ENCODE peak calls at places on chromosomes 3 and 15, in five cellular contexts. W, X, O, R and C are unnamed samples.

GRCh38 chr15:31328999-31329639 is 2.5 kb downstream of the KLF13 start:
- DNase-seq in R (peak; percentile 54), W (no peak), O (no peak), X (no peak), C (no peak)

GRCh38 chr15:79994651-79995050 is 23.7 kb upstream of the BCL2A1 start:
- DNase-seq in O (no peak), X (no peak), W (peak; percentile 25), R (no peak), C (no peak)

GRCh38 chr3:34016925-34017592 is 218.6 kb downstream of the PDCD6IP start:
- DNase-seq in R (peak; percentile 49), X (no peak), O (no peak), W (no peak), C (no peak)

GRCh38 chr3:51340311-51340829 is 44.7 kb upstream of the MANF start:
- DNase-seq in O (no peak), X (no peak), R (peak; percentile 86), W (peak; percentile 97), C (no peak)

GRCh38 chr15:99537344-99537743 is 28.4 kb upstream of the MEF2A start:
- DNase-seq in W (peak; percentile 62), R (no peak), X (no peak), O (no peak), C (no peak)

GRCh38 chr15:39165026-39165706 is 415.7 kb upstream of the THBS1 start:
- DNase-seq in R (no peak), W (peak; percentile 57), O (no peak), X (no peak), C (no peak)

GRCh38 chr3:171994646-171995441 is 44.5 kb upstream of the FNDC3B start:
- DNase-seq in O (no peak), W (peak; percentile 93), R (no peak), X (no peak), C (no peak)

GRCh38 chr15:28913171-28913765 is 27.5 kb downstream of the APBA2 start:
- DNase-seq in X (no peak), R (no peak), O (no peak), W (no peak), C (no peak)

GRCh38 chr3:148158210-148158609 is 539.5 kb upstream of the AGTR1 start:
- DNase-seq in R (peak; percentile 20), W (peak; percentile 89), X (no peak), O (no peak), C (no peak)

GRCh38 chr3:119380697-119381096 is 82.7 kb downstream of the TMEM39A start:
- DNase-seq in R (no peak), W (peak; percentile 8), O (no peak), X (no peak), C (no peak)

GRCh38 chr3:188197388-188197847 is 43.5 kb downstream of the LPP start:
- DNase-seq in R (peak; percentile 11), O (no peak), X (no peak), W (no peak), C (no peak)

GRCh38 chr3:60884005-60884404 is 367.2 kb downstream of the FHIT start:
- DNase-seq in X (no peak), R (no peak), O (no peak), W (no peak), C (no peak)

GRCh38 chr3:101780661-101781060 is 1.6 kb downstream of the NXPE3 start:
- DNase-seq in W (peak; percentile 84), R (peak; percentile 50), X (no peak), O (no peak), C (no peak)

GRCh38 chr3:38555149-38555840 is 59.2 kb downstream of the EXOG start:
- DNase-seq in X (no peak), R (no peak), O (no peak), W (no peak), C (no peak)

GRCh38 chr3:114294940-114295480 is 1.2 kb downstream of the TIGIT start:
- DNase-seq in W (no peak), R (no peak), X (no peak), O (no peak), C (no peak)

GRCh38 chr3:38717603-38718240 is 68.2 kb upstream of the SCN5A start:
- DNase-seq in X (no peak), O (no peak), R (no peak), W (no peak), C (no peak)

GRCh38 chr3:3699816-3700633 is 99.2 kb upstream of the LRRN1 start:
- DNase-seq in R (no peak), O (no peak), X (no peak), W (no peak), C (no peak)

GRCh38 chr15:35596261-35596660 is 50.3 kb upstream of the DPH6 start:
- DNase-seq in X (no peak), R (no peak), O (no peak), W (no peak), C (no peak)

GRCh38 chr3:129593230-129593594 is 13.3 kb downstream of the PLXND1 start:
- DNase-seq in X (no peak), O (no peak), W (no peak), R (no peak), C (no peak)
- TF ChIP-seq CTCF in X (no peak), O (no peak), W (peak; percentile 2), R (no peak), C (no peak)

DNA sequence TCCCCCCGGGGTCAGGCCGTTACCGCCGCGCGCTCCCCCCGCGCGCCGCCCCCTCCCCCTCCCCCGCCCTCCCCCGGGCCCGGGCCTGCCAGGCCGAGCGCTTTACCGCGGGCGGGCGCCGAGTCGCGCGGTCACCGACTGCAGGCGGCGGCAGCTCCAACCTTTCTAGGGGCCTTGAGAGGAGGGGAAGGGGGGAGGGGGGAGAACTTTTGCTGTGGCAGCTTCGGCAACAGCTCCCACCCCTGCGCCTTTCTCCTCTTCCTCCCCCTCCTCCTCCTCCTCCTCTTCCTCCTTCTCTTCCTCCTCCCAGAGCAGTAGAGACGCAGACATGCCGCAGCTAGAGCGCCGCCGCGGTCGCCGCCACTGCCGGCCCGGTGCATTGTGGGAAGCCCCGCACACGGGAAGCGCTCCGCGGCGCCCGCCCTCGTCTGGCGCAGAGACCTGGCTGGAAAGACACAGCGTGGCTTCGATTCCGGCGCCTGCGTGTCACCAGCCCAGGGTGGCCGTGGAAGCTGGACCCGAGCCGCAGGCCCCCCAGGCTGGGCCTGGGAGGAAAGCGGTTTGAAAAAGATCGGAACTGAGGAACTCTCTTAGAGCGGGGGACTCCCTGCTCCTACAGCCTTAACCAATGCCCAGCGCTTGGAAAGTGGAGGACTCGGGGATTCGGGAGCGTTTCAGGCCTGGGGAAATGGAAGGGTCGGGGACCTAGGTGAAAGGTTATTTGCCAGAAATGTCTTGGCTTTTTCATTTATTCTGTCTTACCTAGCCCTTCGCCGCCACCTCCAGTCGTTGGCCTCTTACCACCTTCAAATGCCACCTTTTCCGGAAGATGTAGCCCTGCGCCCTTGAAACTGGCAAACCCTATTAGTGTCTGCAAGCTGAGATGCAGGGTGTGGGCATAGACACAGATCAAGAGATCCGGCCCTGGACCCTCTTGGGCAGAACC is at the start of gene ZNF148:
- DNase-seq in X (peak; percentile 59), R (peak; percentile 81), O (peak; percentile 96), W (peak; percentile 91), C (peak; percentile 90)
- TF ChIP-seq CTCF in X (no peak), R (no peak), O (peak; percentile 14), W (no peak), C (no peak)

GRCh38 chr15:43521419-43521818 is 4.0 kb downstream of the MAP1A start:
- DNase-seq in W (no peak), O (no peak), R (no peak), X (no peak), C (no peak)
- TF ChIP-seq CTCF in W (no peak), O (no peak), R (no peak), X (no peak), C (no peak)

DNA sequence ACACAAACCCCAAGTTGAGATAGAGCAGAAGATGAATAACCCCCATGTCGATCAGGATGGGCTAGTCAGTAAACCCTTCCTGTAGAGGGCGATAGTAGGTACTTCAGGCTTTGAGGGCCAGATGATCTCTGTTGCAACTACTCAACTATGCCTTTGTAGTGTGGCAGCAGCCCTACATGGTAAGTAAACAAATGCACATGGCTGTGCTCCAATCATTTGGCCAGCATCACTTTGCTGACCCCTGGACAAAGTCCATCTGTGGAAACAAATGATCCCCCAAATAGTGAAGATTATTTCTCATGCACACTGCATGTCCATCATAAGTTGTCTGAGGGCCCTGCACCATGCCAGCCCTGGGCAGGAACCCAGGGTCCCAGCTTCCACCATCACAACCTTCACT is 402.2 kb upstream of the PROK2 start:
- DNase-seq in X (no peak), O (no peak), W (no peak), R (no peak), C (no peak)
- TF ChIP-seq CTCF in X (no peak), O (peak; percentile 59), W (peak; percentile 11), R (no peak), C (peak; percentile 34)